ENCODE peak calls at places on chromosome 13, in seven cellular contexts. S is neural crest cell; A is activated CD8-positive, alpha-beta T cell treated with anti-CD3 and anti-CD28 coated beads for 36 hours; Z is AG04450; U is MCF 10A; D is right lobe of liver; I is psoas muscle. W is an unnamed sample.

GRCh38 chr13:106496072-106496997 is 39.1 kb downstream of the EFNB2 start:
- DNase-seq in U (no peak), S (no peak), I (no peak), D (no peak), A (no peak), Z (no peak), W (no peak)

GRCh38 chr13:80454245-80454644 is 113.3 kb upstream of the SPRY2 start:
- DNase-seq in S (no peak), U (peak; percentile 28), I (no peak), A (no peak), Z (no peak), D (no peak), W (no peak)

GRCh38 chr13:50323440-50324070 is 308.3 kb downstream of the KCNRG start:
- DNase-seq in D (no peak), S (no peak), Z (peak; percentile 71), U (peak; percentile 55), I (no peak), A (no peak), W (no peak)

GRCh38 chr13:26923824-26924605 is 163.4 kb upstream of the GPR12 start:
- DNase-seq in D (no peak), A (no peak), U (peak; percentile 13), Z (no peak), S (no peak), I (no peak), W (no peak)

GRCh38 chr13:62357887-62358645 is 942.4 kb upstream of the PCDH20 start:
- DNase-seq in D (no peak), S (peak; percentile 13), Z (peak; percentile 48), I (no peak), A (no peak), U (peak; percentile 74), W (peak; percentile 14)

GRCh38 chr13:113664751-113665581 is 2.1 kb upstream of the GRK1 start:
- DNase-seq in A (no peak), Z (no peak), S (peak; percentile 14), I (no peak), U (no peak), D (peak; percentile 37), W (no peak)

GRCh38 chr13:27276188-27276587 is 5.6 kb downstream of the RASL11A start:
- DNase-seq in Z (no peak), S (no peak), U (no peak), I (no peak), D (no peak), A (no peak), W (no peak)

GRCh38 chr13:44198826-44199225 is 174.8 kb upstream of the SERP2 start:
- DNase-seq in D (no peak), U (no peak), I (no peak), A (no peak), S (no peak), Z (no peak), W (no peak)

GRCh38 chr13:80988752-80989151 is 647.8 kb upstream of the SPRY2 start:
- DNase-seq in A (no peak), U (no peak), Z (no peak), D (no peak), I (no peak), S (no peak), W (no peak)

GRCh38 chr13:26037302-26037701 is 14.5 kb downstream of the SHISA2 start:
- DNase-seq in U (peak; percentile 49), I (no peak), D (no peak), A (peak; percentile 52), S (peak; percentile 43), Z (no peak), W (no peak)

GRCh38 chr13:40215747-40216146 is 450.7 kb downstream of the FOXO1 start:
- DNase-seq in Z (no peak), I (no peak), A (no peak), D (no peak), S (no peak), U (no peak), W (no peak)

GRCh38 chr13:36718146-36718545 is 44.3 kb downstream of the SERTM1 start:
- DNase-seq in S (no peak), D (no peak), Z (no peak), U (no peak), I (no peak), A (no peak), W (no peak)

GRCh38 chr13:108858676-108859075 is 229.3 kb downstream of the MYO16 start:
- DNase-seq in Z (no peak), S (no peak), D (no peak), I (no peak), U (no peak), A (no peak), W (no peak)

GRCh38 chr13:62085832-62086231 is 670.2 kb upstream of the PCDH20 start:
- DNase-seq in A (no peak), U (no peak), I (no peak), D (no peak), Z (no peak), S (no peak), W (no peak)

GRCh38 chr13:80217614-80218456 is 123.1 kb downstream of the SPRY2 start:
- DNase-seq in A (no peak), D (no peak), Z (peak; percentile 20), U (no peak), S (no peak), I (no peak), W (no peak)

GRCh38 chr13:60286707-60287106 is 110.3 kb upstream of the TDRD3 start:
- DNase-seq in S (no peak), U (no peak), D (no peak), Z (no peak), I (no peak), A (no peak), W (no peak)

DNA sequence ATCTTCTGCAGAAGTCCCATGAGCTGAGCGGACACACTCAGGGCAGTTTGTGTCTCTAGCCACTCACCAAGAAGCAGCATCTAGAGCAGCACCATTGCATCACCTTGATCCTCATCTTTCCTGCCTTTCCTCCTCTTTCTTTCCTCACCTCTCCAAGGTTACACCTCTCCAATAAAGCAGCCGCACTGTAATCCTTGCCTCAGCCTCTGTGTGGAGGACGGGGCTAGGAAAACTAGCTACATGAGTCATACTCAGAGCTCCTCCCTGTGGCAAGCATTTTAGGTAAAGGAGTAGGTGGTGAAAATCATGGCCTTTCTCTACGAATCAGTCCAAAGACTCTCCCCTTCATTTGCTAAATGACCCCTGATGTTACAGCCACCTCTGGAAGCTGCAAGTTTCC is 108.8 kb downstream of the DNAJC15 start:
- DNase-seq in Z (no peak), S (no peak), D (no peak), U (peak; percentile 82), A (no peak), I (no peak), W (peak; percentile 42)
- TF ChIP-seq CTCF in Z (peak; percentile 32), S (peak; percentile 50), D (peak; percentile 28), U (peak; percentile 36), A (no peak), I (peak; percentile 17), W (peak; percentile 37)

GRCh38 chr13:29101404-29101803 is 281.3 kb downstream of the MTUS2 start:
- DNase-seq in U (no peak), Z (no peak), A (no peak), I (no peak), S (no peak), D (no peak), W (no peak)
- TF ChIP-seq CTCF in U (no peak), Z (no peak), A (no peak), I (no peak), S (no peak), D (no peak), W (no peak)

DNA sequence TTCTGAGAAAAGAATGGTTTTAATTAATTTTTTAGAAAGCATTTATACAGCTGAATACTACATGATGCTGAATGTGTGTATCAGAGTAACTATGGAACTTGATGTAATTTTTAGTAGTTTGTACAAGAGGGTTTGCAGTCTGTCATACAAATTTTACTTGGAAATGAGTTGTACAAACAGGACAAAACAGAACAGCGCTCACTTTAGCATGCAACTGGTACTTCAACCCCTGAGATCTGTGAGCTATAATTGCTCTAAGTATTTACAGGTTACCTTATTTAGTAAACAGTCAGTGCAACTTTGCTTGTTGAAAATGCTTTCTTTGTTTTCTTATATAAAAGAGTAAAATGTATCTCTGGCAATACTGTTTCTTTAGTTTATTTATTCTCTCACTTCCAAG is 719 bp downstream of the TNFRSF19 start:
- DNase-seq in U (no peak), D (no peak), A (no peak), Z (no peak), I (no peak), S (no peak), W (no peak)
- TF ChIP-seq CTCF in U (no peak), D (no peak), A (no peak), Z (peak; percentile 55), I (no peak), S (peak; percentile 50), W (peak; percentile 21)

DNA sequence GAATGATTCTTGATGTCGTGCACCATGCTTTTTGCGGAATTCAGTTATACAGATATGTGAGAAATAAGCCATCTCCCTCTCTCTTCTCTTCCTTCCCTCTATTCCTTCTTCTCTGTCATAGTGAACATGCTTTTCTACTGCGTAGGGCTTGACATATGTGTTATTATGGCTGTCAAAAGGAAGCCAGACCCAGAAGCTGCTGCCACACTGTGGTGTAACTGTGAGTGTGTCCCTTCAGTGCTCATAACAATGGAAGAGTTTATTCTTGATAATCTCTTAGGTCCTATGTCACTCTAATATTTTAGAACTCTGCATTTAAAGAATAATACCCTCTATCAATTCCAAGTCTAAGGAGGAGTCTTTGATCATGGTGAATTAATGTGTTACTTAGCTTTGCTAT is 208.9 kb upstream of the TMTC4 start:
- DNase-seq in Z (no peak), U (no peak), A (no peak), S (no peak), I (no peak), D (no peak), W (no peak)
- TF ChIP-seq CTCF in Z (no peak), U (no peak), A (no peak), S (no peak), I (no peak), D (no peak), W (no peak)

GRCh38 chr13:42835012-42835411 is 53.6 kb downstream of the FAM216B start:
- DNase-seq in S (no peak), Z (no peak), U (no peak), A (no peak), I (no peak), D (no peak), W (no peak)

GRCh38 chr13:42832341-42833153 is 51.2 kb downstream of the FAM216B start:
- DNase-seq in D (peak; percentile 49), S (no peak), A (no peak), U (peak; percentile 76), I (no peak), Z (no peak), W (no peak)

GRCh38 chr13:42836930-42837329 is 55.5 kb downstream of the FAM216B start:
- DNase-seq in D (no peak), S (no peak), I (no peak), U (peak; percentile 12), A (no peak), Z (no peak), W (no peak)
- TF ChIP-seq CTCF in D (peak; percentile 41), S (peak; percentile 38), I (peak; percentile 9), U (no peak), A (no peak), Z (peak; percentile 46), W (peak; percentile 16)

W was measured in GM10248.